ENCODE peak calls at places on chromosomes 13 and 19, in six cellular contexts. One of them, this sample, is unnamed.

GRCh38 chr13:75368167-75368566 is 113.8 kb downstream of the TBC1D4 start:
- DNase-seq in fibroblast of lung: peak
- DNase-seq in A549: no peak
- DNase-seq in ovary: peak
- DNase-seq in Peyer's patch: no peak
- DNase-seq in heart right ventricle: no peak
- DNase-seq in this sample: no peak

GRCh38 chr13:59464926-59465325 is 698.8 kb downstream of the DIAPH3 start:
- DNase-seq in A549: no peak
- DNase-seq in Peyer's patch: no peak
- DNase-seq in ovary: no peak
- DNase-seq in fibroblast of lung: no peak
- DNase-seq in heart right ventricle: no peak
- DNase-seq in this sample: no peak

GRCh38 chr19:46471116-46471733 is at the start of gene PNMA8A:
- DNase-seq in fibroblast of lung: peak
- DNase-seq in heart right ventricle: peak
- DNase-seq in ovary: peak
- DNase-seq in A549: peak
- DNase-seq in Peyer's patch: no peak
- DNase-seq in this sample: peak

GRCh38 chr19:55041627-55042343 is 3.7 kb upstream of the GP6 start:
- DNase-seq in fibroblast of lung: no peak
- DNase-seq in ovary: no peak
- DNase-seq in A549: no peak
- DNase-seq in Peyer's patch: no peak
- DNase-seq in heart right ventricle: no peak
- DNase-seq in this sample: no peak

GRCh38 chr13:97875218-97875617 is 78.3 kb upstream of the IPO5 start:
- DNase-seq in fibroblast of lung: no peak
- DNase-seq in Peyer's patch: no peak
- DNase-seq in heart right ventricle: no peak
- DNase-seq in A549: no peak
- DNase-seq in ovary: no peak
- DNase-seq in this sample: no peak

GRCh38 chr13:96460571-96460970 is 370.7 kb downstream of the HS6ST3 start:
- DNase-seq in Peyer's patch: no peak
- DNase-seq in fibroblast of lung: no peak
- DNase-seq in A549: no peak
- DNase-seq in heart right ventricle: no peak
- DNase-seq in ovary: no peak
- DNase-seq in this sample: no peak

GRCh38 chr13:72062566-72062965 is 195.6 kb upstream of the DACH1 start:
- DNase-seq in fibroblast of lung: no peak
- DNase-seq in A549: no peak
- DNase-seq in Peyer's patch: no peak
- DNase-seq in ovary: no peak
- DNase-seq in heart right ventricle: peak
- DNase-seq in this sample: peak

GRCh38 chr19:7348587-7349230 is at the start of gene ARHGEF18:
- DNase-seq in fibroblast of lung: no peak
- DNase-seq in A549: no peak
- DNase-seq in heart right ventricle: no peak
- DNase-seq in ovary: no peak
- DNase-seq in Peyer's patch: no peak
- DNase-seq in this sample: no peak

GRCh38 chr13:21014666-21015170 is 46.7 kb downstream of the LATS2 start:
- DNase-seq in A549: no peak
- DNase-seq in ovary: peak
- DNase-seq in heart right ventricle: peak
- DNase-seq in fibroblast of lung: peak
- DNase-seq in Peyer's patch: no peak
- DNase-seq in this sample: peak

GRCh38 chr13:91627952-91628739 is 229.7 kb downstream of the GPC5 start:
- DNase-seq in Peyer's patch: no peak
- DNase-seq in ovary: no peak
- DNase-seq in heart right ventricle: no peak
- DNase-seq in fibroblast of lung: no peak
- DNase-seq in A549: no peak
- DNase-seq in this sample: no peak

GRCh38 chr13:27918041-27918917 is 1.5 kb upstream of the PDX1 start:
- DNase-seq in heart right ventricle: no peak
- DNase-seq in ovary: no peak
- DNase-seq in A549: no peak
- DNase-seq in Peyer's patch: no peak
- DNase-seq in fibroblast of lung: no peak
- DNase-seq in this sample: no peak

GRCh38 chr13:76425930-76426329 is 460.3 kb downstream of the KCTD12 start:
- DNase-seq in fibroblast of lung: peak
- DNase-seq in A549: no peak
- DNase-seq in heart right ventricle: no peak
- DNase-seq in ovary: no peak
- DNase-seq in Peyer's patch: no peak
- DNase-seq in this sample: no peak

GRCh38 chr13:76438050-76438449 is 448.2 kb downstream of the KCTD12 start:
- DNase-seq in Peyer's patch: no peak
- DNase-seq in heart right ventricle: no peak
- DNase-seq in fibroblast of lung: peak
- DNase-seq in ovary: no peak
- DNase-seq in A549: no peak
- DNase-seq in this sample: no peak

GRCh38 chr19:48999481-49000325 is 6.0 kb downstream of the RUVBL2 start:
- DNase-seq in ovary: no peak
- DNase-seq in heart right ventricle: peak
- DNase-seq in Peyer's patch: peak
- DNase-seq in A549: peak
- DNase-seq in fibroblast of lung: peak
- DNase-seq in this sample: peak

GRCh38 chr13:33509642-33510229 is 224.2 kb upstream of the STARD13 start:
- DNase-seq in Peyer's patch: no peak
- DNase-seq in heart right ventricle: peak
- DNase-seq in ovary: no peak
- DNase-seq in A549: no peak
- DNase-seq in fibroblast of lung: no peak
- DNase-seq in this sample: peak

GRCh38 chr19:51627491-51628138 is 2.6 kb downstream of the SIGLEC5 start:
- DNase-seq in Peyer's patch: no peak
- DNase-seq in ovary: no peak
- DNase-seq in heart right ventricle: no peak
- DNase-seq in A549: no peak
- DNase-seq in fibroblast of lung: no peak
- DNase-seq in this sample: no peak

GRCh38 chr13:27857271-27857670 is 62.5 kb upstream of the PDX1 start:
- DNase-seq in ovary: no peak
- DNase-seq in Peyer's patch: no peak
- DNase-seq in fibroblast of lung: no peak
- DNase-seq in A549: no peak
- DNase-seq in heart right ventricle: no peak
- DNase-seq in this sample: no peak

GRCh38 chr19:2428027-2428690 is 773 bp upstream of the TIMM13 start:
- DNase-seq in ovary: peak
- DNase-seq in fibroblast of lung: no peak
- DNase-seq in A549: no peak
- DNase-seq in Peyer's patch: peak
- DNase-seq in heart right ventricle: no peak
- DNase-seq in this sample: peak

GRCh38 chr13:51861728-51862300 is at the start of gene CCDC70:
- DNase-seq in ovary: no peak
- DNase-seq in A549: no peak
- DNase-seq in heart right ventricle: no peak
- DNase-seq in fibroblast of lung: peak
- DNase-seq in Peyer's patch: no peak
- DNase-seq in this sample: no peak

GRCh38 chr13:35994131-35994966 is 136.8 kb downstream of the DCLK1 start:
- DNase-seq in ovary: peak
- DNase-seq in heart right ventricle: peak
- DNase-seq in Peyer's patch: no peak
- DNase-seq in fibroblast of lung: peak
- DNase-seq in A549: no peak
- DNase-seq in this sample: peak

GRCh38 chr19:35054626-35055025 is 13.1 kb downstream of the HPN start:
- DNase-seq in A549: no peak
- DNase-seq in fibroblast of lung: no peak
- DNase-seq in ovary: no peak
- DNase-seq in Peyer's patch: no peak
- DNase-seq in heart right ventricle: no peak
- DNase-seq in this sample: no peak

GRCh38 chr13:41034382-41034781 is 15.3 kb upstream of the ELF1 start:
- DNase-seq in fibroblast of lung: no peak
- DNase-seq in ovary: no peak
- DNase-seq in A549: no peak
- DNase-seq in Peyer's patch: no peak
- DNase-seq in heart right ventricle: no peak
- DNase-seq in this sample: no peak

GRCh38 chr13:66014757-66015156 is 1215.4 kb downstream of the PCDH9 start:
- DNase-seq in ovary: no peak
- DNase-seq in Peyer's patch: no peak
- DNase-seq in heart right ventricle: no peak
- DNase-seq in A549: no peak
- DNase-seq in fibroblast of lung: no peak
- DNase-seq in this sample: no peak

GRCh38 chr19:19409235-19410030 is 4.0 kb downstream of the GATAD2A start:
- DNase-seq in Peyer's patch: no peak
- DNase-seq in ovary: no peak
- DNase-seq in fibroblast of lung: no peak
- DNase-seq in A549: no peak
- DNase-seq in heart right ventricle: no peak
- DNase-seq in this sample: no peak

GRCh38 chr19:19405919-19406877 is 723 bp downstream of the GATAD2A start:
- DNase-seq in Peyer's patch: peak
- DNase-seq in fibroblast of lung: peak
- DNase-seq in A549: no peak
- DNase-seq in heart right ventricle: peak
- DNase-seq in ovary: peak
- DNase-seq in this sample: peak

GRCh38 chr19:19404879-19405860 is at the start of gene GATAD2A:
- DNase-seq in heart right ventricle: peak
- DNase-seq in ovary: peak
- DNase-seq in Peyer's patch: peak
- DNase-seq in A549: peak
- DNase-seq in fibroblast of lung: peak
- DNase-seq in this sample: peak

GRCh38 chr19:19407640-19407933 is 2.1 kb downstream of the GATAD2A start:
- DNase-seq in ovary: no peak
- DNase-seq in heart right ventricle: no peak
- DNase-seq in Peyer's patch: no peak
- DNase-seq in A549: no peak
- DNase-seq in fibroblast of lung: no peak
- DNase-seq in this sample: no peak

DNA sequence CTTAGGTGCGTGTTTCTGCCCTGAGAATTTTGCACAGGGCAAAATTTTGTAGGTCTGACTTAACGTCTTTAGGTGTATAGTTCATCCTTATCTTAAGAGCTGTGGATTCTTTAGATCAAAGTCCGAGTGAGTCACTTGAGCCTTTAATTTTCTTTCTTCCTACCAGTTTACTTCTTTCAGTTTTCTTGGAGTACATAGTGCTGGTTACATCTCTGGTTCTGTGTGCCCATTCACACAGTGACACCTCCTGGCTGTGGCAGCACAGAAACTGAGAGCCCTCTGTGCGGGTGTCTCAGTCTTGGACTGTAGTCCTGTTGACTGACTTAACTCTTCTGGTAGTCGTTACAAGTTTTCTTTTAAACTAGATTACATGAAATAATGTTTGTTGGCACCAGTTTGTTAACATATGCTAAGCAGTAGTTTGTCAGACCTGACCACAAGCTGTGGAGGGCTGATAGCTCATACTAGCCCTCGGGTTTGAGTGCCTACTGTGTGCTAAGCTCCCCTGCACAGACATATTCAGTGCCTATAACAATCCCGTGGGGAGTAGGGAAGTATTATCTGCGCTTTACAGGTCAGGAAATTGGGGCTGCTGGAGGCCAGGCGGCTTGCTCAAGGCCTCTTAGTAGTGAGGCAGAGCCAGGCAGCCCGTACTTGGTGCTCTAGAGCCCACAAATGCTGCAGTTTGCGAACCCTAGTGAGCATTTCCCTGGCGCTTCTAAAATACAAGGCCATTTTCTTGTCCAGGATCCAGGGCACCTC is 1.6 kb downstream of the GATAD2A start:
- DNase-seq in ovary: no peak
- DNase-seq in fibroblast of lung: peak
- DNase-seq in heart right ventricle: no peak
- DNase-seq in Peyer's patch: peak
- DNase-seq in A549: no peak
- DNase-seq in this sample: peak
- TF ChIP-seq CTCF in ovary: no peak
- TF ChIP-seq CTCF in fibroblast of lung: no peak
- TF ChIP-seq CTCF in heart right ventricle: no peak
- TF ChIP-seq CTCF in Peyer's patch: peak
- TF ChIP-seq CTCF in A549: peak
- TF ChIP-seq CTCF in this sample: peak

GRCh38 chr13:39349391-39349790 is 253.6 kb downstream of the LHFPL6 start:
- DNase-seq in Peyer's patch: no peak
- DNase-seq in fibroblast of lung: no peak
- DNase-seq in heart right ventricle: no peak
- DNase-seq in ovary: no peak
- DNase-seq in A549: no peak
- DNase-seq in this sample: no peak
- H3K27ac ChIP-seq in Peyer's patch: no peak
- H3K27ac ChIP-seq in fibroblast of lung: no peak
- H3K27ac ChIP-seq in heart right ventricle: no peak
- H3K27ac ChIP-seq in ovary: no peak
- H3K27ac ChIP-seq in A549: no peak
- H3K27ac ChIP-seq in this sample: no peak

GRCh38 chr13:109715902-109716301 is 70.5 kb downstream of the IRS2 start:
- DNase-seq in fibroblast of lung: peak
- DNase-seq in ovary: no peak
- DNase-seq in A549: no peak
- DNase-seq in heart right ventricle: no peak
- DNase-seq in Peyer's patch: no peak
- DNase-seq in this sample: peak
- TF ChIP-seq CTCF in fibroblast of lung: no peak
- TF ChIP-seq CTCF in ovary: no peak
- TF ChIP-seq CTCF in A549: no peak
- TF ChIP-seq CTCF in heart right ventricle: no peak
- TF ChIP-seq CTCF in Peyer's patch: no peak
- TF ChIP-seq CTCF in this sample: no peak

DNA sequence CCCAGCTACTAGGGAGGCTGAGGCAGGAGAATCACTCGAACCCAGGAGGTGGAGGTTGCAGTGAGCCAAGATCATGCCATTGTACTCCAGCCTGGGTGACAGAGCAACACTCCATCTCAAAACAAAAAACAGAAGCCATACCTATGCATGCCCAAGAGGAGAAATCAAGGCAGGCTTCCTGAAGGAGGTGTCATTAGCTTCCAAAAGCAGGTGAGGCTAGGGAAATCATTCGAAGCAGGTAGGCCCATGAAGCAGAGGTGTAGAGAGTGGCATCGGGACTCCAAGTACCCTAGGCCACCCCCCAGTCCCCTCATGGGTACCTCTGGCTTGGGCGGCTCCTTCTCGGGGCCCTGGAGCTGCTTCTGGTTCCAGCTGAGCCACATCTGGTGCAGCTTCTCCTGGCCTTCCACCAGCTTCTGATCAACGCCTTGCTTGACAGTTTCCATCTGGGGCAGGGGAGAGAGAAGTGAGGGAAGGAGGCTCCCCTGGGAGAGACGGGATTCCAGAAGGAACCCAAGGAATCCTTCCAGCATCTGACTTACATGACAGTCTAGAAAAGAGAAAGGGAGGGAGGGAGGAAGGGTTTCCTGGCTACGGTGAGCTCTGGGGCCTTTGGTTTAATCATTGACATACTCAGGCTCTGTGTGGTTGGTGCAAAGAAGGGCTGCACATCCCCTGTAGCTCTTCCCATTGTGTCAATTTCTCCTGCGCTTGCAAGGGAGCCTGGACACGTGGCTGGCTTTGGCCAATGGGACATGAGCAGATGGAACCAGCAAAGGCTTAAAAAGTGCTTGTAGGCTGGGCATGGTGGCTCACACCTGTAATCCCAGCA is 13.1 kb upstream of the TICAM1 start:
- DNase-seq in Peyer's patch: no peak
- DNase-seq in heart right ventricle: peak
- DNase-seq in A549: no peak
- DNase-seq in fibroblast of lung: peak
- DNase-seq in ovary: no peak
- DNase-seq in this sample: no peak
- H3K27ac ChIP-seq in Peyer's patch: no peak
- H3K27ac ChIP-seq in heart right ventricle: no peak
- H3K27ac ChIP-seq in A549: no peak
- H3K27ac ChIP-seq in fibroblast of lung: peak
- H3K27ac ChIP-seq in ovary: no peak
- H3K27ac ChIP-seq in this sample: no peak